ENCODE peak calls at places on chromosome 21, in nine cellular contexts. I is stimulated activated CD8-positive, alpha-beta memory T cell treated with anti-CD3 and anti-CD28 coated beads, Interleukin-15, amount 100 ng/mL, for 48 hours; A is NCI-H748 treated with DMSO at 0.1 percent for 48 hours; G is Caco-2; N is stimulated activated CD4-positive, alpha-beta T cell treated with anti-CD3 and anti-CD28 coated beads, Interleukin-1b, Interleukin-23, amount 100 ng/mL, for 24 hours; Y is skeletal muscle cell; Z is NCI-H2081 treated with DMSO at 0.1 percent for 48 hours; U is EL; W is glutamatergic neuron. S is an unnamed sample.

GRCh38 chr21:33858672-33859372 is 56.8 kb downstream of the ATP5PO start:
- DNase-seq in A (no peak), Z (no peak), G (no peak), I (no peak), W (no peak), U (no peak), N (no peak), Y (no peak), S (no peak)

GRCh38 chr21:17492415-17493168 is 20.3 kb upstream of the CXADR start:
- DNase-seq in N (no peak), Y (no peak), Z (no peak), A (no peak), W (no peak), I (no peak), G (no peak), U (no peak), S (no peak)

GRCh38 chr21:28111151-28111619 is 881.5 kb downstream of the LTN1 start:
- DNase-seq in I (no peak), U (peak), N (no peak), Y (peak), W (no peak), A (no peak), G (no peak), Z (no peak), S (no peak)

GRCh38 chr21:14116080-14116481 is 94.7 kb downstream of the LIPI start:
- DNase-seq in U (no peak), I (no peak), A (no peak), N (no peak), Z (no peak), W (no peak), Y (no peak), G (no peak), S (no peak)

GRCh38 chr21:14942801-14943490 is 121.9 kb downstream of the NRIP1 start:
- DNase-seq in I (no peak), G (peak), W (no peak), A (peak), Z (no peak), U (no peak), N (no peak), Y (peak), S (no peak)

GRCh38 chr21:41836166-41837015 is 42.8 kb downstream of the PRDM15 start:
- DNase-seq in A (no peak), Y (no peak), Z (no peak), W (no peak), N (no peak), I (no peak), G (no peak), U (no peak), S (no peak)

GRCh38 chr21:23968008-23968407 is 1639.3 kb downstream of the MRPL39 start:
- DNase-seq in Y (no peak), I (no peak), U (no peak), A (peak), G (no peak), W (no peak), N (no peak), Z (no peak), S (no peak)

GRCh38 chr21:44925027-44925755 is 4.5 kb upstream of the ITGB2 start:
- DNase-seq in G (no peak), I (no peak), Z (no peak), N (no peak), Y (peak), A (no peak), W (no peak), U (no peak), S (no peak)

GRCh38 chr21:14617040-14617393 is 70.9 kb upstream of the SAMSN1 start:
- DNase-seq in G (no peak), Z (no peak), A (no peak), N (no peak), Y (no peak), W (no peak), I (no peak), U (no peak), S (no peak)

GRCh38 chr21:43343095-43343991 is 83.6 kb downstream of the SIK1 start:
- DNase-seq in G (peak), U (no peak), A (peak), Z (no peak), N (no peak), I (no peak), W (no peak), Y (no peak), S (no peak)

GRCh38 chr21:35940074-35940927 is 120.0 kb downstream of the SETD4 start:
- DNase-seq in Z (peak), W (peak), A (peak), I (no peak), Y (peak), N (no peak), G (peak), U (peak), S (peak)

GRCh38 chr21:31366825-31367224 is 22.8 kb upstream of the TIAM1 start:
- DNase-seq in Z (no peak), G (no peak), A (no peak), U (peak), N (no peak), I (no peak), Y (peak), W (no peak), S (no peak)

GRCh38 chr21:44767834-44768831 is 33.5 kb downstream of the UBE2G2 start:
- DNase-seq in I (no peak), U (no peak), Y (no peak), A (no peak), N (no peak), G (no peak), Z (no peak), W (no peak), S (no peak)

GRCh38 chr21:39073717-39074116 is 109.5 kb downstream of the PSMG1 start:
- DNase-seq in G (no peak), A (no peak), U (no peak), W (no peak), Y (no peak), N (no peak), I (no peak), Z (no peak), S (no peak)

GRCh38 chr21:38159355-38159754 is 97.4 kb upstream of the KCNJ15 start:
- DNase-seq in W (peak), A (peak), Z (no peak), G (peak), Y (no peak), U (peak), I (peak), N (peak), S (no peak)

GRCh38 chr21:41933259-41934079 is 20.3 kb downstream of the C2CD2 start:
- DNase-seq in I (no peak), U (peak), N (no peak), Z (no peak), W (no peak), G (no peak), Y (no peak), A (no peak), S (no peak)

GRCh38 chr21:44329086-44329889 is 9.9 kb downstream of the CFAP410 start:
- DNase-seq in A (no peak), N (no peak), G (no peak), Y (no peak), I (no peak), U (no peak), W (no peak), Z (no peak), S (no peak)

GRCh38 chr21:34553199-34553952 is 41.4 kb upstream of the KCNE1 start:
- DNase-seq in N (no peak), I (no peak), Z (no peak), U (peak), A (no peak), G (no peak), W (no peak), Y (no peak), S (no peak)

GRCh38 chr21:45897191-45898027 is 84.2 kb upstream of the COL6A1 start:
- DNase-seq in N (no peak), Z (no peak), A (no peak), G (no peak), W (no peak), Y (no peak), U (no peak), I (no peak), S (no peak)

GRCh38 chr21:30674312-30674711 is 31.6 kb downstream of the KRTAP20-3 start:
- DNase-seq in I (no peak), U (no peak), A (no peak), Y (no peak), Z (no peak), W (no peak), N (no peak), G (no peak), S (no peak)

GRCh38 chr21:46109251-46110221 is 11.6 kb downstream of the COL6A2 start:
- DNase-seq in Z (no peak), Y (no peak), N (no peak), I (no peak), A (no peak), G (no peak), W (peak), U (no peak), S (no peak)

GRCh38 chr21:28018741-28019669 is 973.7 kb downstream of the LTN1 start:
- DNase-seq in A (no peak), G (peak), Y (no peak), W (no peak), N (no peak), U (peak), Z (no peak), I (no peak), S (no peak)

GRCh38 chr21:34953950-34954349 is 95.2 kb downstream of the RUNX1 start:
- DNase-seq in Y (no peak), W (no peak), G (no peak), A (no peak), I (no peak), Z (no peak), N (no peak), U (no peak), S (no peak)

GRCh38 chr21:28671549-28672195 is 321.0 kb downstream of the LTN1 start:
- DNase-seq in A (no peak), I (no peak), Z (no peak), U (no peak), G (no peak), N (no peak), Y (peak), W (no peak), S (no peak)

GRCh38 chr21:37748351-37748750 is 167.9 kb downstream of the KCNJ6 start:
- DNase-seq in Y (no peak), W (no peak), I (no peak), A (no peak), G (no peak), Z (no peak), U (no peak), N (no peak), S (no peak)

GRCh38 chr21:43305811-43306311 is 121.1 kb downstream of the SIK1 start:
- DNase-seq in I (no peak), U (no peak), Y (no peak), W (peak), Z (no peak), G (no peak), A (no peak), N (no peak), S (no peak)

GRCh38 chr21:45522381-45522780 is 19.9 kb downstream of the SLC19A1 start:
- DNase-seq in W (no peak), U (no peak), A (no peak), Z (no peak), Y (no peak), I (no peak), G (no peak), N (no peak), S (no peak)

GRCh38 chr21:36218691-36219090 is 62.1 kb downstream of the DOP1B start:
- DNase-seq in W (no peak), Y (no peak), G (no peak), N (no peak), I (no peak), U (no peak), Z (no peak), A (no peak), S (no peak)

GRCh38 chr21:42096593-42096992 is 25.5 kb downstream of the UMODL1 start:
- DNase-seq in N (no peak), Z (no peak), A (no peak), G (no peak), W (no peak), I (no peak), U (no peak), Y (no peak), S (no peak)